ENCODE peak calls at places on chromosomes 7 and 10, in four cellular contexts. I is NCI-H774, S is HFFc6, G is HCT116. V is an unnamed sample.
A peak's percentile ranks its signal among the peaks of the same experiment; 100 is the strongest.

GRCh38 chr7:31493714-31494181 is 20.1 kb upstream of the ITPRID1 start:
- DNase-seq in I (no peak), S (no peak), G (no peak), V (no peak)

GRCh38 chr10:51074238-51075028 is at the start of gene PRKG1:
- DNase-seq in I (no peak), S (peak; percentile 82), G (no peak), V (peak; percentile 33)

GRCh38 chr7:144437370-144438191 is 34.1 kb upstream of the NOBOX start:
- DNase-seq in I (peak; percentile 31), S (peak; percentile 25), G (peak; percentile 65), V (peak; percentile 69)

GRCh38 chr10:115093776-115094361 is 704 bp downstream of the ATRNL1 start:
- DNase-seq in I (no peak), S (no peak), G (no peak), V (no peak)

GRCh38 chr10:111323567-111323966 is 246.7 kb downstream of the ADRA2A start:
- DNase-seq in I (no peak), S (no peak), G (peak; percentile 4), V (no peak)

GRCh38 chr10:22761569-22762220 is 47.3 kb upstream of the PIP4K2A start:
- DNase-seq in I (no peak), S (peak; percentile 30), G (no peak), V (no peak)

GRCh38 chr10:72746606-72747357 is 54.8 kb downstream of the MCU start:
- DNase-seq in I (no peak), S (no peak), G (no peak), V (no peak)

GRCh38 chr7:64849250-64849923 is 53.7 kb upstream of the ZNF273 start:
- DNase-seq in I (peak; percentile 45), S (peak; percentile 10), G (no peak), V (no peak)

GRCh38 chr7:45162311-45162845 is 4.8 kb downstream of the RAMP3 start:
- DNase-seq in I (no peak), S (no peak), G (no peak), V (no peak)

GRCh38 chr10:78173360-78174020 is 139.8 kb downstream of the RPS24 start:
- DNase-seq in I (no peak), S (no peak), G (no peak), V (no peak)

GRCh38 chr10:767211-767610 is 77.7 kb upstream of the DIP2C start:
- DNase-seq in I (peak; percentile 55), S (no peak), G (no peak), V (no peak)

GRCh38 chr7:874036-874749 is 2.2 kb upstream of the GET4 start:
- DNase-seq in I (no peak), S (no peak), G (no peak), V (no peak)

V was measured in Panc1.